ENCODE peak calls at places on chromosomes 5 and 9, in eight cellular contexts. Q is left colon; R is cerebellum; P is stimulated activated CD4-positive, alpha-beta T cell treated with anti-CD3 and anti-CD28 coated beads, Interleukin-4, amount 100 ng/mL, for 48 hours; C is progenitor cell of endocrine pancreas; U is T-helper 2 cell treated with Interferon-gamma antibody and Interleukin-4, amounts not matched to agents 5 μg/mL and 100 μg/mL, for 36 hours; N is activated T-helper 1 cell treated with Interleukin-2 at 50 U/mL for 16 hours; Z is NCI-H446. Y is an unnamed sample.

GRCh38 chr9:86573886-86574285 is 219.7 kb upstream of the TUT7 start:
- DNase-seq in R (no peak), Q (no peak), C (no peak), Z (no peak), N (no peak), U (no peak), P (no peak), Y (no peak)

GRCh38 chr5:124650960-124651662 is 95.3 kb downstream of the ZNF608 start:
- DNase-seq in Q (no peak), R (peak), P (no peak), U (no peak), Z (no peak), N (no peak), C (no peak), Y (no peak)

GRCh38 chr9:109440797-109441287 is 57.3 kb downstream of the PTPN3 start:
- DNase-seq in C (peak), P (peak), Q (peak), U (peak), R (no peak), Z (peak), N (peak), Y (peak)

GRCh38 chr9:22210262-22210661 is 201.2 kb upstream of the CDKN2B start:
- DNase-seq in C (no peak), R (no peak), Q (no peak), N (no peak), U (peak), P (no peak), Z (no peak), Y (no peak)

GRCh38 chr9:76521906-76522305 is 62.9 kb downstream of the GCNT1 start:
- DNase-seq in C (no peak), R (no peak), N (no peak), Q (no peak), U (no peak), P (no peak), Z (no peak), Y (no peak)

GRCh38 chr5:32595118-32595517 is 9.8 kb downstream of the SUB1 start:
- DNase-seq in Q (no peak), N (no peak), R (no peak), U (no peak), C (no peak), P (no peak), Z (no peak), Y (no peak)

GRCh38 chr9:127135056-127135745 is 12.8 kb upstream of the ANGPTL2 start:
- DNase-seq in U (no peak), N (no peak), Z (no peak), C (no peak), R (no peak), P (no peak), Q (no peak), Y (no peak)

GRCh38 chr9:134338394-134339182 is 12.3 kb downstream of the RXRA start:
- DNase-seq in P (no peak), Z (no peak), U (no peak), N (no peak), C (no peak), Q (no peak), R (no peak), Y (no peak)

GRCh38 chr5:19314840-19315239 is 673.2 kb downstream of the CDH18 start:
- DNase-seq in R (no peak), Z (peak), P (no peak), N (no peak), Q (no peak), C (no peak), U (no peak), Y (peak)